ENCODE peak calls at places on chromosomes 12 and 14, in six cellular contexts. One of them, this sample, is unnamed.

GRCh38 chr14:65164068-65164824 is 61.9 kb upstream of the MAX start:
- DNase-seq in aorta: no peak
- DNase-seq in H7: peak
- DNase-seq in RKO: peak
- DNase-seq in IMR-90: peak
- DNase-seq in stimulated activated CD4-positive, alpha-beta T cell treated with anti-CD3 and anti-CD28 coated beads, Interleukin-1b, Interleukin-23, amount 100 ng/mL, for 48 hours: no peak
- DNase-seq in this sample: no peak

GRCh38 chr12:124768462-124769165 is 95.0 kb downstream of the SCARB1 start:
- DNase-seq in aorta: no peak
- DNase-seq in H7: no peak
- DNase-seq in RKO: no peak
- DNase-seq in stimulated activated CD4-positive, alpha-beta T cell treated with anti-CD3 and anti-CD28 coated beads, Interleukin-1b, Interleukin-23, amount 100 ng/mL, for 48 hours: no peak
- DNase-seq in IMR-90: peak
- DNase-seq in this sample: no peak

GRCh38 chr12:86613306-86613705 is 357.1 kb upstream of the MGAT4C start:
- DNase-seq in RKO: peak
- DNase-seq in H7: no peak
- DNase-seq in stimulated activated CD4-positive, alpha-beta T cell treated with anti-CD3 and anti-CD28 coated beads, Interleukin-1b, Interleukin-23, amount 100 ng/mL, for 48 hours: no peak
- DNase-seq in aorta: no peak
- DNase-seq in IMR-90: no peak
- DNase-seq in this sample: no peak

GRCh38 chr12:65490193-65490592 is 211.7 kb downstream of the MSRB3 start:
- DNase-seq in RKO: no peak
- DNase-seq in aorta: no peak
- DNase-seq in IMR-90: no peak
- DNase-seq in H7: no peak
- DNase-seq in stimulated activated CD4-positive, alpha-beta T cell treated with anti-CD3 and anti-CD28 coated beads, Interleukin-1b, Interleukin-23, amount 100 ng/mL, for 48 hours: no peak
- DNase-seq in this sample: no peak

GRCh38 chr14:32428149-32428548 is 99.1 kb downstream of the AKAP6 start:
- DNase-seq in IMR-90: peak
- DNase-seq in H7: no peak
- DNase-seq in aorta: no peak
- DNase-seq in RKO: no peak
- DNase-seq in stimulated activated CD4-positive, alpha-beta T cell treated with anti-CD3 and anti-CD28 coated beads, Interleukin-1b, Interleukin-23, amount 100 ng/mL, for 48 hours: no peak
- DNase-seq in this sample: no peak

GRCh38 chr12:7017870-7018349 is 366 bp downstream of the LPCAT3 start:
- DNase-seq in aorta: no peak
- DNase-seq in stimulated activated CD4-positive, alpha-beta T cell treated with anti-CD3 and anti-CD28 coated beads, Interleukin-1b, Interleukin-23, amount 100 ng/mL, for 48 hours: peak
- DNase-seq in RKO: peak
- DNase-seq in H7: no peak
- DNase-seq in IMR-90: peak
- DNase-seq in this sample: no peak

GRCh38 chr12:89208661-89209096 is 143.6 kb downstream of the DUSP6 start:
- DNase-seq in RKO: no peak
- DNase-seq in aorta: no peak
- DNase-seq in H7: no peak
- DNase-seq in stimulated activated CD4-positive, alpha-beta T cell treated with anti-CD3 and anti-CD28 coated beads, Interleukin-1b, Interleukin-23, amount 100 ng/mL, for 48 hours: no peak
- DNase-seq in IMR-90: peak
- DNase-seq in this sample: no peak

GRCh38 chr14:105709281-105710118 is 183.1 kb downstream of the TMEM121 start:
- DNase-seq in IMR-90: no peak
- DNase-seq in stimulated activated CD4-positive, alpha-beta T cell treated with anti-CD3 and anti-CD28 coated beads, Interleukin-1b, Interleukin-23, amount 100 ng/mL, for 48 hours: no peak
- DNase-seq in aorta: no peak
- DNase-seq in RKO: no peak
- DNase-seq in H7: no peak
- DNase-seq in this sample: no peak

This sample was measured in H9.